ENCODE peak calls at places on chromosomes 7 and 10, in four cellular contexts. V is left lung, Z is GM23248, R is mesendoderm. P is an unnamed sample.

GRCh38 chr10:91590904-91591791 is 41.7 kb downstream of the PPP1R3C start:
- DNase-seq in V (no peak), Z (peak; percentile 67), R (peak; percentile 35), P (peak; percentile 86)

GRCh38 chr7:11376549-11376948 is 402.9 kb downstream of the PHF14 start:
- DNase-seq in V (no peak), Z (no peak), R (no peak), P (peak; percentile 71)

GRCh38 chr10:58817499-58817898 is 304.8 kb downstream of the BICC1 start:
- DNase-seq in V (no peak), Z (no peak), R (peak; percentile 4), P (no peak)

GRCh38 chr7:124723012-124723411 is 42.6 kb downstream of the GPR37 start:
- DNase-seq in V (no peak), Z (no peak), R (peak; percentile 85), P (no peak)

GRCh38 chr7:151745090-151745638 is 131.8 kb downstream of the PRKAG2 start:
- DNase-seq in V (peak; percentile 92), Z (peak; percentile 98), R (no peak), P (peak; percentile 99)

GRCh38 chr7:10802526-10802925 is 171.1 kb upstream of the PHF14 start:
- DNase-seq in V (no peak), Z (peak; percentile 78), R (peak; percentile 77), P (no peak)

GRCh38 chr7:159140170-159140910 is 4.3 kb downstream of the VIPR2 start:
- DNase-seq in V (no peak), Z (no peak), R (no peak), P (no peak)

GRCh38 chr7:55545496-55545895 is 26.8 kb downstream of the VOPP1 start:
- DNase-seq in V (no peak), Z (peak; percentile 78), R (no peak), P (no peak)

GRCh38 chr7:329691-330281 is 39.8 kb downstream of the FOXL3 start:
- DNase-seq in V (peak; percentile 38), Z (no peak), R (no peak), P (peak; percentile 99)

GRCh38 chr7:16078076-16078952 is 343.0 kb downstream of the CRPPA start:
- DNase-seq in V (no peak), Z (peak; percentile 63), R (peak; percentile 84), P (peak; percentile 62)

DNA sequence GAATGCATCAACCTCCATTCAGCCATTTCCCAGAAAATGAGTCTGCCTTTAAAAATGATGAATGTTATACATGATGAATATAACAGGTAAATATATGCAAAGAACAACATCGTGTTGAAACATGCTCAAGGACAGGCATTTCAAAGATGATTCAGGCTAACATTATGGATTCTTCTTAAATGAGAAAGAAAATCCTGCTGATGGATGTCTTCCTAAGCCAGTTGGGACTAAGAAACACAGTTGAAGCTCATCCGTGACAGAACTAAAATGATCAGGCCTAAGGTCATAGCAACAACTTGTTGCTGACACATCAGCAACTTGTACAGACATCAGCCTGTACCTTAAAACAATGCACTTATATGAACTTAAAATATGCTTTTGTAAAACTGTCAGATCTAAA is 267.9 kb downstream of the MAGI2 start:
- DNase-seq in V (no peak), Z (no peak), R (no peak), P (no peak)
- H3K27ac ChIP-seq in V (no peak overlapping the region), Z (no peak overlapping the region), R (no peak overlapping the region), P (no peak overlapping the region)

GRCh38 chr10:110169586-110169985 is 37.8 kb upstream of the MXI1 start:
- DNase-seq in V (no peak), Z (no peak), R (no peak), P (no peak)
- H3K27me3 ChIP-seq in V (peaks cover 18% of the 10 kb centered on the region), Z (peaks cover 68% of the 10 kb centered on the region), R (peaks cover 18% of the 10 kb centered on the region), P (no peaks in the 10 kb centered on the region)

GRCh38 chr7:22154130-22154529 is 202.8 kb downstream of the RAPGEF5 start:
- DNase-seq in V (no peak), Z (no peak), R (peak; percentile 60), P (no peak)
- H3K27ac ChIP-seq in V (no peak overlapping the region), Z (no peak overlapping the region), R (no peak overlapping the region), P (no peak overlapping the region)

GRCh38 chr7:155589001-155589980 is 42.9 kb upstream of the CNPY1 start:
- DNase-seq in V (no peak), Z (no peak), R (no peak), P (no peak)
- H3K27me3 ChIP-seq in V (no peaks in the 10 kb centered on the region), Z (peaks cover 9% of the 10 kb centered on the region), R (no peaks in the 10 kb centered on the region), P (no peaks in the 10 kb centered on the region)